ENCODE peak calls at places on chromosomes 3 and 15, in six cellular contexts. P is H1, T is A549, A is K562, U is endothelial cell of umbilical vein, S is HepG2. G is an unnamed sample.

GRCh38 chr3:169112153-169112892 is 551.2 kb downstream of the MECOM start:
- DNase-seq in P (no peak), T (no peak), A (no peak), U (peak; percentile 86), S (peak; percentile 50), G (no peak)

GRCh38 chr3:105260385-105260784 is 106.3 kb upstream of the ALCAM start:
- DNase-seq in P (no peak), T (no peak), A (no peak), U (no peak), S (no peak), G (no peak)

GRCh38 chr3:134369231-134369741 is 5.0 kb downstream of the AMOTL2 start:
- DNase-seq in P (no peak), T (no peak), A (no peak), U (peak; percentile 97), S (no peak), G (no peak)

GRCh38 chr15:80061581-80061980 is 2.1 kb downstream of the ZFAND6 start:
- DNase-seq in P (no peak), T (no peak), A (no peak), U (no peak), S (peak; percentile 10), G (no peak)

GRCh38 chr3:39362177-39362576 is 21.0 kb upstream of the SLC25A38 start:
- DNase-seq in P (no peak), T (no peak), A (peak; percentile 37), U (no peak), S (no peak), G (no peak)

GRCh38 chr3:65398953-65399352 is 639.8 kb downstream of the MAGI1 start:
- DNase-seq in P (no peak), T (no peak), A (no peak), U (peak; percentile 73), S (no peak), G (no peak)

GRCh38 chr15:74129411-74130088 is 836 bp upstream of the ISLR2 start:
- DNase-seq in P (no peak), T (no peak), A (no peak), U (no peak), S (no peak), G (peak; percentile 56)

GRCh38 chr3:16807981-16808380 is 76.8 kb upstream of the PLCL2 start:
- DNase-seq in P (no peak), T (no peak), A (no peak), U (no peak), S (no peak), G (no peak)

GRCh38 chr3:129230311-129231019 is 18.9 kb upstream of the COPG1 start:
- DNase-seq in P (no peak), T (no peak), A (peak; percentile 71), U (peak; percentile 46), S (peak; percentile 68), G (no peak)

GRCh38 chr15:90860450-90860849 is 7.9 kb upstream of the FURIN start:
- DNase-seq in P (no peak), T (no peak), A (no peak), U (no peak), S (peak; percentile 80), G (no peak)

GRCh38 chr3:13728487-13728886 is 151.4 kb downstream of the WNT7A start:
- DNase-seq in P (no peak), T (no peak), A (no peak), U (no peak), S (no peak), G (no peak)

GRCh38 chr3:42961633-42962032 is 17.5 kb upstream of the GASK1A start:
- DNase-seq in P (no peak), T (peak; percentile 6), A (peak; percentile 59), U (peak; percentile 55), S (peak; percentile 42), G (peak; percentile 29)

GRCh38 chr3:31577232-31577631 is 44.5 kb downstream of the STT3B start:
- DNase-seq in P (no peak), T (no peak), A (no peak), U (no peak), S (no peak), G (no peak)

GRCh38 chr3:125589743-125590142 is 5.6 kb downstream of the OSBPL11 start:
- DNase-seq in P (no peak), T (no peak), A (no peak), U (no peak), S (no peak), G (no peak)

GRCh38 chr3:12227833-12228232 is 61.0 kb upstream of the PPARG start:
- DNase-seq in P (no peak), T (no peak), A (no peak), U (no peak), S (no peak), G (no peak)

GRCh38 chr3:38119802-38120689 is 16.9 kb downstream of the ACAA1 start:
- DNase-seq in P (no peak), T (no peak), A (no peak), U (no peak), S (no peak), G (peak; percentile 1)

GRCh38 chr3:45832691-45833090 is 9.2 kb downstream of the LZTFL1 start:
- DNase-seq in P (no peak), T (no peak), A (peak; percentile 40), U (no peak), S (no peak), G (no peak)

GRCh38 chr3:145807990-145808389 is 353.0 kb downstream of the PLOD2 start:
- DNase-seq in P (no peak), T (no peak), A (no peak), U (peak; percentile 48), S (no peak), G (peak; percentile 13)

GRCh38 chr15:77282333-77282732 is 137.6 kb downstream of the PEAK1 start:
- DNase-seq in P (peak; percentile 34), T (no peak), A (no peak), U (peak; percentile 60), S (peak; percentile 83), G (no peak)

GRCh38 chr15:74307827-74308642 is 59.4 kb downstream of the CYP11A1 start:
- DNase-seq in P (no peak), T (peak; percentile 83), A (peak; percentile 49), U (peak; percentile 43), S (peak; percentile 33), G (peak; percentile 63)

GRCh38 chr3:159458010-159458409 is 530.6 kb upstream of the IL12A start:
- DNase-seq in P (no peak), T (no peak), A (no peak), U (peak; percentile 58), S (no peak), G (peak; percentile 11)

GRCh38 chr3:43413676-43414368 is 127.5 kb downstream of the SNRK start:
- DNase-seq in P (no peak), T (no peak), A (no peak), U (peak; percentile 80), S (peak; percentile 25), G (no peak)

GRCh38 chr3:38655708-38656300 is 6.3 kb upstream of the SCN5A start:
- DNase-seq in P (no peak), T (no peak), A (peak; percentile 66), U (peak; percentile 39), S (peak; percentile 52), G (no peak)

GRCh38 chr15:59862191-59863155 is 141.6 kb upstream of the FOXB1 start:
- DNase-seq in P (no peak), T (no peak), A (no peak), U (no peak), S (no peak), G (no peak)

GRCh38 chr3:142095866-142096265 is 53.5 kb downstream of the TFDP2 start:
- DNase-seq in P (no peak), T (no peak), A (no peak), U (no peak), S (no peak), G (no peak)

GRCh38 chr3:183061431-183062172 is 37.7 kb downstream of the MCCC1 start:
- DNase-seq in P (no peak), T (no peak), A (peak; percentile 15), U (no peak), S (no peak), G (no peak)

GRCh38 chr3:153614563-153614962 is 452.5 kb downstream of the RAP2B start:
- DNase-seq in P (no peak), T (no peak), A (no peak), U (peak; percentile 62), S (no peak), G (no peak)

GRCh38 chr3:112302061-112302830 is 8.2 kb upstream of the SLC9C1 start:
- DNase-seq in P (no peak), T (no peak), A (peak; percentile 37), U (no peak), S (no peak), G (peak; percentile 20)
- TF ChIP-seq JUN in P (no peak), T (no peak), A (no peak), U (no peak), S (no peak), G (no peak)

DNA sequence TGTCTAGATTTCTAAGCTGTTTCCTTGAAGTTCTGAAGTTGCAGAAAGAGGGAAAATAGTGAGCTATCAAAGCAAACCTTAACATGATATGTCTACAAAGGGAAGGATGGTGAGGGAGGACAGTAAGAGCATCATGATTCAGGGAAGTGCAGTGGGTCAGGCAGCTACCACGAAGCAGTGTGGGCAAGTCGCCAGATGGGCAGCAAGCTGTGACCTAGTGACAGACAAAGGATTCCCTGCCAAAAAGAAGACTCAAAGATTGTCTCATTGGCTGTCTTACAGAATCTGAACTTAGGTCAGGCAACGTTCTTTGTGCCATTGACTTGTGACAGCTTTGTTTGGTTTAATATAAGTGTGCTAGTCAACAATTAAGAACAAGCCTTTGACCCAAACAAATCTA is 153.1 kb downstream of the ECT2 start:
- DNase-seq in P (no peak), T (no peak), A (no peak), U (no peak), S (no peak), G (no peak)
- TF ChIP-seq JUN in P (no peak), T (no peak), A (no peak), U (no peak), S (no peak), G (no peak)

GRCh38 chr3:186742618-186743335 is 25.6 kb downstream of the KNG1 start:
- DNase-seq in P (no peak), T (peak; percentile 23), A (no peak), U (no peak), S (peak; percentile 80), G (no peak)
- TF ChIP-seq JUN in P (no peak), T (no peak), A (no peak), U (no peak), S (no peak), G (no peak)

GRCh38 chr3:10808974-10809373 is 7.1 kb upstream of the SLC6A11 start:
- DNase-seq in P (no peak), T (no peak), A (no peak), U (no peak), S (no peak), G (no peak)

GRCh38 chr3:10806001-10806400 is 10.0 kb upstream of the SLC6A11 start:
- DNase-seq in P (no peak), T (no peak), A (no peak), U (no peak), S (no peak), G (no peak)

GRCh38 chr3:10808130-10808735 is 7.8 kb upstream of the SLC6A11 start:
- DNase-seq in P (no peak), T (no peak), A (no peak), U (no peak), S (no peak), G (no peak)

GRCh38 chr3:10798600-10799367 is 17.2 kb upstream of the SLC6A11 start:
- DNase-seq in P (no peak), T (no peak), A (no peak), U (no peak), S (no peak), G (no peak)

DNA sequence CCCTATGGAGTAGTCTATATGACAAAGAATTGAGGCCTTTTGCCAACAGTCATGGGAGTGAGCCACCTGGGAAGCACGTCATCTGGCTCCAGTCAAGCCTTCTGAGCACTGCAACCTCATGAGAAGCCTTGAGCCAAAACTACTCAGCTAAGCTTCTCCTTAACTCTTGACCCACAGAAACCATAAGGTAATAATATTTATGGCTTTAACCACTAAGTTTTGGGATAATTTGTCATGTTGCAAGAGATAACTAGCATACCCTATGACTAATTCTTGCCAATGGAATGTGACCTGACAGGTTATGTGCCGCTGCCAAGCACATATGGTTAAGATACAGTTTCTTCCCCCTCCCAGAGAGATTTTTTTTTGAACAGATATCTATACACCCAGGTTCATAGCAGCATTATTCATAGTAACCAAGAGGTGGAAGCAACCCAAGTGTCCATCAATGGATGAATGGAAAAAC is 11.8 kb upstream of the SLC6A11 start:
- DNase-seq in P (no peak), T (no peak), A (no peak), U (no peak), S (no peak), G (no peak)
- TF ChIP-seq JUN in P (no peak), T (no peak), A (no peak), U (no peak), S (no peak), G (no peak)

G was measured in WTC11.